ENCODE peak calls at places on chromosomes 12 and 14, in five cellular contexts. J is endothelial cell, R is RPMI7951, V is lower lobe of right lung, G is cardiac muscle cell. N is an unnamed sample.

GRCh38 chr14:95346820-95347219 is 27.1 kb upstream of the CLMN start:
- DNase-seq in V (no peak), R (peak), G (no peak), J (no peak), N (no peak)

GRCh38 chr12:131912526-131913274 is 16.4 kb upstream of the PUS1 start:
- DNase-seq in G (no peak), V (no peak), J (no peak), R (peak), N (peak)

GRCh38 chr12:75554556-75554880 is 43.1 kb upstream of the KRR1 start:
- DNase-seq in J (no peak), G (no peak), R (no peak), V (no peak), N (no peak)

GRCh38 chr12:26117321-26117720 is 7.5 kb downstream of the BHLHE41 start:
- DNase-seq in V (no peak), J (no peak), G (no peak), R (no peak), N (no peak)

GRCh38 chr14:91872011-91872476 is 4.7 kb upstream of the TC2N start:
- DNase-seq in R (no peak), J (no peak), V (peak), G (no peak), N (no peak)

GRCh38 chr12:55743967-55744931 is 1.3 kb downstream of the GDF11 start:
- DNase-seq in V (no peak), G (peak), R (no peak), J (no peak), N (no peak)

GRCh38 chr12:106919910-106920544 is 35.7 kb upstream of the TMEM263 start:
- DNase-seq in G (peak), V (no peak), R (peak), J (peak), N (no peak)

GRCh38 chr14:93543766-93544165 is 113.0 kb downstream of the UNC79 start:
- DNase-seq in G (peak), J (no peak), R (peak), V (no peak), N (no peak)

GRCh38 chr14:68520637-68521556 is 272.0 kb downstream of the ZFP36L1 start:
- DNase-seq in V (peak), G (no peak), R (no peak), J (no peak), N (peak)

GRCh38 chr12:6662602-6662905 is 365 bp downstream of the ING4 start:
- DNase-seq in G (no peak), R (no peak), V (no peak), J (no peak), N (no peak)

GRCh38 chr14:32252030-32252670 is 49.1 kb upstream of the RNU6-8 start:
- DNase-seq in G (peak), R (peak), V (no peak), J (peak), N (no peak)